ENCODE peak calls at places on chromosomes 7 and 10, in four cellular contexts. P is H7; L is iPS DF 19.7; G is activated T-cell treated with anti-CD3 and anti-CD28 coated beads, Interleukin-2, amount 50 U/mL, for 72 hours. W is an unnamed sample.

GRCh38 chr10:4202936-4203335 is 417.9 kb upstream of the KLF6 start:
- DNase-seq in G (no peak), P (no peak), L (no peak), W (no peak)

GRCh38 chr10:133179128-133179520 is 19.1 kb downstream of the KNDC1 start:
- DNase-seq in P (no peak), G (no peak), L (no peak), W (no peak)

GRCh38 chr7:4792537-4793126 is 17.2 kb downstream of the AP5Z1 start:
- DNase-seq in P (peak), L (no peak), G (no peak), W (peak)

GRCh38 chr10:28072573-28072972 is 73.7 kb upstream of the ODAD2 start:
- DNase-seq in P (no peak), L (no peak), G (no peak), W (no peak)

GRCh38 chr7:2100278-2101205 is 132.2 kb downstream of the MAD1L1 start:
- DNase-seq in L (no peak), P (peak), G (peak), W (peak)

GRCh38 chr7:135771051-135771450 is 22.4 kb upstream of the FAM180A start:
- DNase-seq in L (no peak), G (no peak), P (no peak), W (no peak)

GRCh38 chr7:517848-518629 is 1.6 kb downstream of the PDGFA start:
- DNase-seq in G (peak), L (no peak), P (peak), W (peak)

GRCh38 chr10:36779238-36779846 is 346.1 kb upstream of the ANKRD30A start:
- DNase-seq in P (peak), L (peak), G (no peak), W (no peak)

GRCh38 chr10:106987362-106987761 is 177.1 kb downstream of the SORCS1 start:
- DNase-seq in L (no peak), G (no peak), P (no peak), W (no peak)

GRCh38 chr7:22361795-22362194 is 4.8 kb upstream of the RAPGEF5 start:
- DNase-seq in L (no peak), G (no peak), P (no peak), W (no peak)

GRCh38 chr7:106589495-106589879 is 71.5 kb downstream of the CCDC71L start:
- DNase-seq in P (no peak), L (no peak), G (no peak), W (no peak)

GRCh38 chr10:125159932-125160855 is at the start of gene CTBP2:
- DNase-seq in P (peak), L (no peak), G (no peak), W (no peak)

GRCh38 chr10:126252884-126253612 is 135.2 kb downstream of the ADAM12 start:
- DNase-seq in L (no peak), P (no peak), G (no peak), W (no peak)

GRCh38 chr10:43671659-43672555 is 23.2 kb upstream of the ZNF32 start:
- DNase-seq in G (peak), P (peak), L (peak), W (no peak)

GRCh38 chr10:69496352-69497234 is 45.3 kb downstream of the TSPAN15 start:
- DNase-seq in G (no peak), P (no peak), L (no peak), W (no peak)

W was measured in activated naive CD8-positive, alpha-beta T cell treated with anti-CD3 and anti-CD28 coated beads, Interleukin-2, amount 50 U/mL, for 24 hours.